ENCODE peak calls at places on chromosomes 1 and 21, in ten cellular contexts. V, G, B, Y, Q, W, A, K, O and F are unnamed samples.

GRCh38 chr1:170711682-170712081 is 47.8 kb downstream of the PRRX1 start:
- ATAC-seq in V (no peak), G (no peak), B (no peak), Y (no peak), Q (no peak), W (no peak), A (no peak), K (no peak), O (no peak), F (no peak)

GRCh38 chr1:35894183-35894582 is 11.2 kb downstream of the AGO1 start:
- ATAC-seq in V (peak; percentile 88), G (peak; percentile 36), B (peak; percentile 100), Y (peak; percentile 82), Q (peak; percentile 45), W (peak; percentile 62), A (no peak), K (no peak), O (peak; percentile 65), F (peak; percentile 21)

GRCh38 chr1:220894025-220894923 is 15.0 kb downstream of the HLX start:
- ATAC-seq in V (peak; percentile 37), G (no peak), B (peak; percentile 79), Y (peak; percentile 38), Q (peak; percentile 39), W (no peak), A (no peak), K (peak; percentile 64), O (peak; percentile 25), F (no peak)

GRCh38 chr1:30489737-30490389 is 233.5 kb downstream of the MATN1 start:
- ATAC-seq in V (no peak), G (no peak), B (no peak), Y (no peak), Q (no peak), W (no peak), A (no peak), K (no peak), O (no peak), F (no peak)

GRCh38 chr1:162976628-162977027 is 92.5 kb upstream of the RGS4 start:
- ATAC-seq in V (no peak), G (no peak), B (no peak), Y (no peak), Q (no peak), W (no peak), A (no peak), K (no peak), O (no peak), F (no peak)

GRCh38 chr1:97461782-97462181 is 459.1 kb downstream of the DPYD start:
- ATAC-seq in V (no peak), G (no peak), B (peak; percentile 55), Y (no peak), Q (no peak), W (no peak), A (no peak), K (no peak), O (peak; percentile 86), F (no peak)

GRCh38 chr1:113886417-113887391 is 677 bp downstream of the BCL2L15 start:
- ATAC-seq in V (peak; percentile 75), G (no peak), B (no peak), Y (no peak), Q (no peak), W (no peak), A (no peak), K (no peak), O (no peak), F (no peak)

GRCh38 chr1:50705699-50706098 is 254.4 kb downstream of the FAF1 start:
- ATAC-seq in V (no peak), G (no peak), B (no peak), Y (no peak), Q (no peak), W (no peak), A (no peak), K (no peak), O (no peak), F (no peak)

GRCh38 chr1:48960304-48960703 is 183.6 kb upstream of the BEND5 start:
- ATAC-seq in V (no peak), G (no peak), B (no peak), Y (no peak), Q (no peak), W (no peak), A (no peak), K (no peak), O (no peak), F (no peak)

GRCh38 chr21:31383770-31384169 is 39.7 kb upstream of the TIAM1 start:
- ATAC-seq in V (no peak), G (no peak), B (no peak), Y (no peak), Q (no peak), W (no peak), A (no peak), K (no peak), O (no peak), F (no peak)

GRCh38 chr1:115165776-115166175 is 76.5 kb upstream of the TSPAN2 start:
- ATAC-seq in V (no peak), G (no peak), B (no peak), Y (no peak), Q (no peak), W (no peak), A (no peak), K (no peak), O (no peak), F (no peak)

GRCh38 chr1:17825273-17826164 is 70.4 kb downstream of the ACTL8 start:
- ATAC-seq in V (no peak), G (no peak), B (no peak), Y (no peak), Q (no peak), W (no peak), A (no peak), K (peak; percentile 58), O (no peak), F (no peak)

GRCh38 chr1:54126271-54126815 is 26.5 kb downstream of the CDCP2 start:
- ATAC-seq in V (no peak), G (no peak), B (no peak), Y (no peak), Q (no peak), W (no peak), A (no peak), K (no peak), O (no peak), F (no peak)

GRCh38 chr1:192877283-192877886 is 68.5 kb downstream of the RGS2 start:
- ATAC-seq in V (peak; percentile 82), G (no peak), B (peak; percentile 87), Y (peak; percentile 48), Q (no peak), W (no peak), A (no peak), K (no peak), O (no peak), F (no peak)

GRCh38 chr1:99594205-99594604 is 51.7 kb upstream of the PALMD start:
- ATAC-seq in V (no peak), G (no peak), B (no peak), Y (no peak), Q (no peak), W (no peak), A (no peak), K (no peak), O (no peak), F (no peak)